ENCODE peak calls at places on chromosomes 16 and 17, in seven cellular contexts. N is A673, G is heart left ventricle, R is cardiac muscle cell, F is tibial artery, A is fibroblast of lung, I is PC-3. C is an unnamed sample.
A peak's percentile ranks its signal among the peaks of the same experiment; 100 is the strongest.

GRCh38 chr17:72223816-72224215 is 103.0 kb downstream of the SOX9 start:
- DNase-seq in N (no peak), G (no peak), R (no peak), F (no peak), A (no peak), I (no peak), C (no peak)

GRCh38 chr17:50149425-50150353 is 788 bp downstream of the PPP1R9B start:
- DNase-seq in N (peak; percentile 74), G (peak; percentile 83), R (peak; percentile 78), F (peak; percentile 70), A (peak; percentile 49), I (peak; percentile 70), C (peak; percentile 53)

GRCh38 chr17:40458001-40458791 is 14.9 kb downstream of the IGFBP4 start:
- DNase-seq in N (no peak), G (peak; percentile 73), R (peak; percentile 72), F (no peak), A (peak; percentile 90), I (peak; percentile 37), C (no peak)

GRCh38 chr17:44217738-44218343 is 1.6 kb downstream of the UBTF start:
- DNase-seq in N (no peak), G (no peak), R (no peak), F (no peak), A (no peak), I (no peak), C (no peak)

GRCh38 chr17:2854662-2855061 is 58.4 kb downstream of the RAP1GAP2 start:
- DNase-seq in N (no peak), G (peak; percentile 73), R (no peak), F (no peak), A (no peak), I (peak; percentile 30), C (no peak)

GRCh38 chr17:45129426-45129939 is 2.8 kb downstream of the PLCD3 start:
- DNase-seq in N (no peak), G (peak; percentile 62), R (peak; percentile 36), F (no peak), A (no peak), I (no peak), C (no peak)

GRCh38 chr17:2455956-2456355 is 55.1 kb upstream of the MNT start:
- DNase-seq in N (no peak), G (no peak), R (no peak), F (no peak), A (no peak), I (no peak), C (no peak)

GRCh38 chr17:82647593-82648164 is 565 bp downstream of the WDR45B start:
- DNase-seq in N (peak; percentile 39), G (no peak), R (peak; percentile 35), F (peak; percentile 79), A (no peak), I (peak; percentile 4), C (no peak)

GRCh38 chr17:71777048-71777638 is 343.7 kb upstream of the SOX9 start:
- DNase-seq in N (no peak), G (no peak), R (peak; percentile 13), F (no peak), A (no peak), I (no peak), C (no peak)

GRCh38 chr16:67150058-67150832 is 553 bp downstream of the B3GNT9 start:
- DNase-seq in N (peak; percentile 89), G (peak; percentile 62), R (peak; percentile 66), F (no peak), A (peak; percentile 84), I (no peak), C (no peak)

GRCh38 chr16:11394593-11394960 is 49.3 kb downstream of the RMI2 start:
- DNase-seq in N (no peak), G (peak; percentile 11), R (no peak), F (no peak), A (no peak), I (no peak), C (no peak)

GRCh38 chr17:80855968-80856862 is 135.4 kb upstream of the CHMP6 start:
- DNase-seq in N (peak; percentile 48), G (peak; percentile 40), R (no peak), F (peak; percentile 87), A (peak; percentile 97), I (peak; percentile 98), C (peak; percentile 42)

GRCh38 chr17:49968380-49969133 is 433 bp upstream of the DLX4 start:
- DNase-seq in N (peak; percentile 91), G (peak; percentile 61), R (peak; percentile 83), F (no peak), A (peak; percentile 44), I (peak; percentile 71), C (peak; percentile 52)

GRCh38 chr16:49858200-49859129 is 2.6 kb upstream of the ZNF423 start:
- DNase-seq in N (peak; percentile 75), G (peak; percentile 74), R (peak; percentile 74), F (peak; percentile 86), A (no peak), I (no peak), C (peak; percentile 54)

GRCh38 chr16:20851601-20852000 is 45.3 kb downstream of the REXO5 start:
- DNase-seq in N (peak; percentile 63), G (peak; percentile 89), R (peak; percentile 67), F (peak; percentile 93), A (peak; percentile 97), I (peak; percentile 81), C (peak; percentile 69)

GRCh38 chr16:66254751-66255150 is 111.7 kb upstream of the CDH5 start:
- DNase-seq in N (no peak), G (no peak), R (no peak), F (no peak), A (peak; percentile 77), I (no peak), C (no peak)

GRCh38 chr17:7651097-7651958 is 602 bp downstream of the ATP1B2 start:
- DNase-seq in N (no peak), G (peak; percentile 49), R (peak; percentile 88), F (no peak), A (no peak), I (no peak), C (no peak)

GRCh38 chr16:4991754-4992153 is 33.6 kb downstream of the SEC14L5 start:
- DNase-seq in N (no peak), G (no peak), R (no peak), F (no peak), A (no peak), I (no peak), C (no peak)

GRCh38 chr16:17366299-17366961 is 104.3 kb downstream of the XYLT1 start:
- DNase-seq in N (no peak), G (no peak), R (no peak), F (no peak), A (no peak), I (no peak), C (no peak)

GRCh38 chr16:80966617-80967016 is 40.1 kb downstream of the CMC2 start:
- DNase-seq in N (no peak), G (no peak), R (no peak), F (no peak), A (no peak), I (no peak), C (no peak)

GRCh38 chr16:50763211-50763610 is 21.3 kb downstream of the CYLD start:
- DNase-seq in N (no peak), G (no peak), R (no peak), F (no peak), A (no peak), I (no peak), C (no peak)

GRCh38 chr17:74639704-74640142 is 16.2 kb upstream of the CD300E start:
- DNase-seq in N (no peak), G (peak; percentile 34), R (no peak), F (peak; percentile 65), A (no peak), I (no peak), C (peak; percentile 22)

GRCh38 chr16:57265850-57266530 is 18.5 kb downstream of the PLLP start:
- DNase-seq in N (no peak), G (peak; percentile 79), R (no peak), F (peak; percentile 75), A (no peak), I (peak; percentile 19), C (no peak)

GRCh38 chr17:74296548-74296936 is 22.5 kb downstream of the DNAI2 start:
- DNase-seq in N (peak; percentile 48), G (peak; percentile 87), R (peak; percentile 86), F (no peak), A (peak; percentile 44), I (peak; percentile 67), C (no peak)

GRCh38 chr17:42989146-42989545 is 8.8 kb downstream of the RUNDC1 start:
- DNase-seq in N (no peak), G (no peak), R (no peak), F (no peak), A (no peak), I (peak; percentile 35), C (no peak)

GRCh38 chr17:66787914-66788313 is 47.0 kb upstream of the CACNG5 start:
- DNase-seq in N (no peak), G (no peak), R (no peak), F (no peak), A (no peak), I (no peak), C (no peak)
- H3K27ac ChIP-seq in N (no peak overlapping the region), G (no peak overlapping the region), R (no peak overlapping the region), F (no peak overlapping the region), A (no peak overlapping the region), I (no peak overlapping the region), C (no peak overlapping the region)

GRCh38 chr16:86495756-86496261 is 14.5 kb upstream of the FOXF1 start:
- DNase-seq in N (no peak), G (no peak), R (no peak), F (no peak), A (no peak), I (no peak), C (no peak)
- H3K4me3 ChIP-seq in N (no peak overlapping the region), G (no peak overlapping the region), R (no peak overlapping the region), F (no peak overlapping the region), A (no peak overlapping the region), I (no peak overlapping the region), C (peak overlapping the region; percentile 51)

DNA sequence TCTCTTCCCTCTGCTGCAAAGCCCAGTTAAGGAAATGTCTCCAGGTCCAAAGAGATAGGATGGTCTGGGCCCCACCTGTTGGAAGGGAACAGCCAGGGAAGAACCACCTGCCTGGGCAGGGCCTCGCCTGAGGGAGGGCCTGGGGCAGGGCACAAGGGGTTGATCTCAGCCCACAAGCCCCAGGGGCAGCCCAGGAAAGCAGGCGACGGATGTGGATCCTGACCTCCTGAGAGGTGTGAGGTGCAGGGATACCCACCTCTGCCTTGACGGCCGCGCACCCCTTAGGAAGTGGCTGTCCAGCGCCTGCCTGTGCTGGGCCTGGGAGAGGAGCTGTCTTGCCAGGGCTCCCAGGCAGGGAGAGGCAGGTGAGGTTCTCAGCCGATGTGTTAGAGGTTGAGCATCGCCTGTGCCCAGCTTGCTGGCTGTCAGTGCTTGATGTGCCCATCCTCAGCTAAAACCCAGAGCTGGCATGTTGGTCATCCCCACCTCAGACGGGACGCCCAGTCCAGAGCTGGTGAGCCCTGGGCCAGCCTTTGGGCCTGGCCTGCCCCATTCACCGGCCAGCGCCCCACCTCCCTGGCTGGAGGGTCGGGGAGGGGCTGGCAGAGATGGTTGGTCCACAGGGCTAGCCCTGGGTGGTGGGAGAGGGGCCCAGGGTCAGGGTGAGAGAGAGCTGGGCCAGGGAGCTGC is 434 bp downstream of the CEMP1 start:
- DNase-seq in N (no peak), G (no peak), R (no peak), F (no peak), A (no peak), I (no peak), C (peak; percentile 56)
- H3K27ac ChIP-seq in N (peak overlapping the region; percentile 83), G (no peak overlapping the region), R (no peak overlapping the region), F (peak overlapping the region; percentile 98), A (peak overlapping the region; percentile 77), I (no peak overlapping the region), C (peak overlapping the region; percentile 97)

DNA sequence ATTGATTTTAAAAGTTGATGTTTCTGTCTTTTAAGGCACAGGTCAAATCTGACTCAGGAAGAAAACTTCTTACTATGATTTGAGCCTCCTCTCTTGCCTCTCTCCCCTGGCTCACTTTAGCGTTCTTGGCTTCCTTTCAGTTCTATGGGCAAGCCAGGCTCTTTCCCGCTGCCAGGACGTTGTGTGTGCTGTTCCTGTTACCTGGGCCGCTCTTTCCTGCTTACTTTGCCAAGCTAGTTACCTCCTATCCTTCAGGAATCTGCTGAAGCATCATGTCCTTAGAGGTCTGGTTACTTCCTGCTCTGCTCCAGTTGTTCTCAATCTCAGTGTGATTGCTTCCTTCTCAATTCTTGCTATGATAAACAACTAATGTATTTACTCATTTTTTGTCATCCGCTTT is 1108.5 kb upstream of the EEF2KMT start:
- DNase-seq in N (no peak), G (no peak), R (no peak), F (no peak), A (no peak), I (no peak), C (peak; percentile 49)
- H3K4me3 ChIP-seq in N (no peak overlapping the region), G (no peak overlapping the region), R (no peak overlapping the region), F (no peak overlapping the region), A (no peak overlapping the region), I (no peak overlapping the region), C (no peak overlapping the region)

C was measured in Peyer's patch.